ENCODE peak calls at places on chromosome 22, in nine cellular contexts. One of them, this sample, is unnamed. For H3K4me1, the result is how much of the 10 kb centered on the place peaks cover.

GRCh38 chr22:20916916-20917810 is at the start of gene CRKL:
- DNase-seq in NT2/D1: peak
- DNase-seq in H9: peak
- DNase-seq in PC-3: peak
- DNase-seq in IMR-90: peak
- DNase-seq in endodermal cell: peak
- DNase-seq in mammary epithelial cell: peak
- DNase-seq in endothelial cell of umbilical vein: peak
- DNase-seq in mesenchymal stem cell: peak
- DNase-seq in this sample: peak

GRCh38 chr22:24101966-24102365 is 79.3 kb upstream of the SUSD2 start:
- DNase-seq in NT2/D1: no peak
- DNase-seq in H9: no peak
- DNase-seq in PC-3: no peak
- DNase-seq in IMR-90: no peak
- DNase-seq in endodermal cell: no peak
- DNase-seq in mammary epithelial cell: no peak
- DNase-seq in endothelial cell of umbilical vein: no peak
- DNase-seq in mesenchymal stem cell: no peak
- DNase-seq in this sample: no peak

GRCh38 chr22:30104501-30105156 is 24.4 kb downstream of the HORMAD2 start:
- DNase-seq in NT2/D1: no peak
- DNase-seq in H9: no peak
- DNase-seq in PC-3: peak
- DNase-seq in IMR-90: peak
- DNase-seq in endodermal cell: no peak
- DNase-seq in mammary epithelial cell: no peak
- DNase-seq in endothelial cell of umbilical vein: no peak
- DNase-seq in mesenchymal stem cell: no peak
- DNase-seq in this sample: no peak

GRCh38 chr22:30824711-30825110 is 130.0 kb downstream of the OSBP2 start:
- DNase-seq in NT2/D1: no peak
- DNase-seq in H9: no peak
- DNase-seq in PC-3: no peak
- DNase-seq in IMR-90: no peak
- DNase-seq in endodermal cell: no peak
- DNase-seq in mammary epithelial cell: no peak
- DNase-seq in endothelial cell of umbilical vein: no peak
- DNase-seq in mesenchymal stem cell: no peak
- DNase-seq in this sample: no peak

GRCh38 chr22:32796865-32797573 is 4.5 kb upstream of the TIMP3 start:
- DNase-seq in NT2/D1: peak
- DNase-seq in H9: peak
- DNase-seq in PC-3: peak
- DNase-seq in IMR-90: peak
- DNase-seq in endodermal cell: peak
- DNase-seq in mammary epithelial cell: peak
- DNase-seq in endothelial cell of umbilical vein: no peak
- DNase-seq in mesenchymal stem cell: peak
- DNase-seq in this sample: peak

GRCh38 chr22:23216331-23217170 is 36.2 kb downstream of the BCR start:
- DNase-seq in NT2/D1: no peak
- DNase-seq in H9: no peak
- DNase-seq in PC-3: no peak
- DNase-seq in IMR-90: no peak
- DNase-seq in endodermal cell: no peak
- DNase-seq in mammary epithelial cell: no peak
- DNase-seq in endothelial cell of umbilical vein: no peak
- DNase-seq in mesenchymal stem cell: no peak
- DNase-seq in this sample: no peak

GRCh38 chr22:27460596-27461347 is 340.8 kb downstream of the MN1 start:
- DNase-seq in NT2/D1: no peak
- DNase-seq in H9: no peak
- DNase-seq in PC-3: peak
- DNase-seq in IMR-90: peak
- DNase-seq in endodermal cell: no peak
- DNase-seq in mammary epithelial cell: no peak
- DNase-seq in endothelial cell of umbilical vein: no peak
- DNase-seq in mesenchymal stem cell: no peak
- DNase-seq in this sample: peak

GRCh38 chr22:26170795-26171194 is 1.5 kb downstream of the SEZ6L start:
- DNase-seq in NT2/D1: no peak
- DNase-seq in H9: peak
- DNase-seq in PC-3: no peak
- DNase-seq in IMR-90: no peak
- DNase-seq in endodermal cell: peak
- DNase-seq in mammary epithelial cell: no peak
- DNase-seq in endothelial cell of umbilical vein: no peak
- DNase-seq in mesenchymal stem cell: no peak
- DNase-seq in this sample: no peak

GRCh38 chr22:31626427-31627150 is 35.4 kb downstream of the PISD start:
- DNase-seq in NT2/D1: no peak
- DNase-seq in H9: peak
- DNase-seq in PC-3: no peak
- DNase-seq in IMR-90: no peak
- DNase-seq in endodermal cell: peak
- DNase-seq in mammary epithelial cell: no peak
- DNase-seq in endothelial cell of umbilical vein: no peak
- DNase-seq in mesenchymal stem cell: no peak
- DNase-seq in this sample: peak

GRCh38 chr22:23053912-23054530 is 16.3 kb upstream of the GNAZ start:
- DNase-seq in NT2/D1: no peak
- DNase-seq in H9: peak
- DNase-seq in PC-3: no peak
- DNase-seq in IMR-90: no peak
- DNase-seq in endodermal cell: peak
- DNase-seq in mammary epithelial cell: no peak
- DNase-seq in endothelial cell of umbilical vein: no peak
- DNase-seq in mesenchymal stem cell: no peak
- DNase-seq in this sample: no peak

GRCh38 chr22:32684148-32684821 is 117.2 kb upstream of the TIMP3 start:
- DNase-seq in NT2/D1: no peak
- DNase-seq in H9: no peak
- DNase-seq in PC-3: no peak
- DNase-seq in IMR-90: peak
- DNase-seq in endodermal cell: no peak
- DNase-seq in mammary epithelial cell: no peak
- DNase-seq in endothelial cell of umbilical vein: no peak
- DNase-seq in mesenchymal stem cell: no peak
- DNase-seq in this sample: no peak

GRCh38 chr22:30943368-30943767 is 25.2 kb downstream of the MORC2 start:
- DNase-seq in NT2/D1: no peak
- DNase-seq in H9: no peak
- DNase-seq in PC-3: no peak
- DNase-seq in IMR-90: no peak
- DNase-seq in endodermal cell: no peak
- DNase-seq in mammary epithelial cell: no peak
- DNase-seq in endothelial cell of umbilical vein: no peak
- DNase-seq in mesenchymal stem cell: no peak
- DNase-seq in this sample: no peak

GRCh38 chr22:37626556-37627075 is 12.9 kb upstream of the SH3BP1 start:
- DNase-seq in NT2/D1: no peak
- DNase-seq in H9: no peak
- DNase-seq in PC-3: no peak
- DNase-seq in IMR-90: no peak
- DNase-seq in endodermal cell: no peak
- DNase-seq in mammary epithelial cell: no peak
- DNase-seq in endothelial cell of umbilical vein: no peak
- DNase-seq in mesenchymal stem cell: no peak
- DNase-seq in this sample: no peak
- H3K4me1 ChIP-seq in NT2/D1: under half
- H3K4me1 ChIP-seq in H9: under half
- H3K4me1 ChIP-seq in PC-3: under half
- H3K4me1 ChIP-seq in IMR-90: under half
- H3K4me1 ChIP-seq in endodermal cell: under half
- H3K4me1 ChIP-seq in mammary epithelial cell: under half
- H3K4me1 ChIP-seq in endothelial cell of umbilical vein: under half
- H3K4me1 ChIP-seq in mesenchymal stem cell: under half
- H3K4me1 ChIP-seq in this sample: under half

GRCh38 chr22:49957826-49958461 is 2.6 kb upstream of the PIM3 start:
- DNase-seq in NT2/D1: no peak
- DNase-seq in H9: no peak
- DNase-seq in PC-3: no peak
- DNase-seq in IMR-90: no peak
- DNase-seq in endodermal cell: peak
- DNase-seq in mammary epithelial cell: no peak
- DNase-seq in endothelial cell of umbilical vein: no peak
- DNase-seq in mesenchymal stem cell: no peak
- DNase-seq in this sample: no peak

GRCh38 chr22:49960159-49960966 is at the start of gene PIM3:
- DNase-seq in NT2/D1: peak
- DNase-seq in H9: peak
- DNase-seq in PC-3: peak
- DNase-seq in IMR-90: peak
- DNase-seq in endodermal cell: peak
- DNase-seq in mammary epithelial cell: peak
- DNase-seq in endothelial cell of umbilical vein: peak
- DNase-seq in mesenchymal stem cell: peak
- DNase-seq in this sample: peak

GRCh38 chr22:49958462-49958921 is 2.1 kb upstream of the PIM3 start:
- DNase-seq in NT2/D1: no peak
- DNase-seq in H9: no peak
- DNase-seq in PC-3: no peak
- DNase-seq in IMR-90: no peak
- DNase-seq in endodermal cell: no peak
- DNase-seq in mammary epithelial cell: no peak
- DNase-seq in endothelial cell of umbilical vein: no peak
- DNase-seq in mesenchymal stem cell: no peak
- DNase-seq in this sample: no peak

GRCh38 chr22:49959782-49960158 is 802 bp upstream of the PIM3 start:
- DNase-seq in NT2/D1: no peak
- DNase-seq in H9: peak
- DNase-seq in PC-3: peak
- DNase-seq in IMR-90: no peak
- DNase-seq in endodermal cell: no peak
- DNase-seq in mammary epithelial cell: peak
- DNase-seq in endothelial cell of umbilical vein: no peak
- DNase-seq in mesenchymal stem cell: no peak
- DNase-seq in this sample: no peak

GRCh38 chr22:49958961-49959781 is 1.4 kb upstream of the PIM3 start:
- DNase-seq in NT2/D1: no peak
- DNase-seq in H9: no peak
- DNase-seq in PC-3: no peak
- DNase-seq in IMR-90: no peak
- DNase-seq in endodermal cell: peak
- DNase-seq in mammary epithelial cell: no peak
- DNase-seq in endothelial cell of umbilical vein: no peak
- DNase-seq in mesenchymal stem cell: no peak
- DNase-seq in this sample: no peak
- H3K9ac ChIP-seq in NT2/D1: peak
- H3K9ac ChIP-seq in H9: no peak
- H3K9ac ChIP-seq in PC-3: no peak
- H3K9ac ChIP-seq in IMR-90: peak
- H3K9ac ChIP-seq in endodermal cell: no peak
- H3K9ac ChIP-seq in mammary epithelial cell: no peak
- H3K9ac ChIP-seq in endothelial cell of umbilical vein: peak
- H3K9ac ChIP-seq in mesenchymal stem cell: peak
- H3K9ac ChIP-seq in this sample: peak

GRCh38 chr22:36087784-36088183 is 59.2 kb upstream of the RBFOX2 start:
- DNase-seq in NT2/D1: no peak
- DNase-seq in H9: no peak
- DNase-seq in PC-3: no peak
- DNase-seq in IMR-90: no peak
- DNase-seq in endodermal cell: no peak
- DNase-seq in mammary epithelial cell: no peak
- DNase-seq in endothelial cell of umbilical vein: no peak
- DNase-seq in mesenchymal stem cell: no peak
- DNase-seq in this sample: no peak
- H3K4me1 ChIP-seq in NT2/D1: under half
- H3K4me1 ChIP-seq in H9: under half
- H3K4me1 ChIP-seq in PC-3: under half
- H3K4me1 ChIP-seq in IMR-90: under half
- H3K4me1 ChIP-seq in endodermal cell: under half
- H3K4me1 ChIP-seq in mammary epithelial cell: under half
- H3K4me1 ChIP-seq in endothelial cell of umbilical vein: under half
- H3K4me1 ChIP-seq in mesenchymal stem cell: under half
- H3K4me1 ChIP-seq in this sample: under half

GRCh38 chr22:45504703-45505341 is 2.1 kb downstream of the FBLN1 start:
- DNase-seq in NT2/D1: no peak
- DNase-seq in H9: no peak
- DNase-seq in PC-3: no peak
- DNase-seq in IMR-90: peak
- DNase-seq in endodermal cell: peak
- DNase-seq in mammary epithelial cell: peak
- DNase-seq in endothelial cell of umbilical vein: peak
- DNase-seq in mesenchymal stem cell: peak
- DNase-seq in this sample: peak
- H3K9ac ChIP-seq in NT2/D1: peak
- H3K9ac ChIP-seq in H9: peak
- H3K9ac ChIP-seq in PC-3: no peak
- H3K9ac ChIP-seq in IMR-90: peak
- H3K9ac ChIP-seq in endodermal cell: peak
- H3K9ac ChIP-seq in mammary epithelial cell: peak
- H3K9ac ChIP-seq in endothelial cell of umbilical vein: no peak
- H3K9ac ChIP-seq in mesenchymal stem cell: peak
- H3K9ac ChIP-seq in this sample: peak

GRCh38 chr22:43298062-43298801 is 44.9 kb downstream of the SCUBE1 start:
- DNase-seq in NT2/D1: no peak
- DNase-seq in H9: no peak
- DNase-seq in PC-3: no peak
- DNase-seq in IMR-90: no peak
- DNase-seq in endodermal cell: no peak
- DNase-seq in mammary epithelial cell: no peak
- DNase-seq in endothelial cell of umbilical vein: no peak
- DNase-seq in mesenchymal stem cell: no peak
- DNase-seq in this sample: peak
- H3K4me1 ChIP-seq in NT2/D1: under half
- H3K4me1 ChIP-seq in H9: under half
- H3K4me1 ChIP-seq in PC-3: under half
- H3K4me1 ChIP-seq in IMR-90: under half
- H3K4me1 ChIP-seq in endodermal cell: under half
- H3K4me1 ChIP-seq in mammary epithelial cell: under half
- H3K4me1 ChIP-seq in endothelial cell of umbilical vein: under half
- H3K4me1 ChIP-seq in mesenchymal stem cell: under half
- H3K4me1 ChIP-seq in this sample: under half

GRCh38 chr22:17368727-17369552 is at the start of gene CECR2:
- DNase-seq in NT2/D1: peak
- DNase-seq in H9: peak
- DNase-seq in PC-3: no peak
- DNase-seq in IMR-90: no peak
- DNase-seq in endodermal cell: peak
- DNase-seq in mammary epithelial cell: no peak
- DNase-seq in endothelial cell of umbilical vein: no peak
- DNase-seq in mesenchymal stem cell: peak
- DNase-seq in this sample: peak

GRCh38 chr22:17369553-17370035 is 334 bp downstream of the CECR2 start:
- DNase-seq in NT2/D1: no peak
- DNase-seq in H9: peak
- DNase-seq in PC-3: no peak
- DNase-seq in IMR-90: no peak
- DNase-seq in endodermal cell: peak
- DNase-seq in mammary epithelial cell: no peak
- DNase-seq in endothelial cell of umbilical vein: no peak
- DNase-seq in mesenchymal stem cell: peak
- DNase-seq in this sample: peak

GRCh38 chr22:17370036-17370765 is 941 bp downstream of the CECR2 start:
- DNase-seq in NT2/D1: no peak
- DNase-seq in H9: no peak
- DNase-seq in PC-3: no peak
- DNase-seq in IMR-90: no peak
- DNase-seq in endodermal cell: peak
- DNase-seq in mammary epithelial cell: no peak
- DNase-seq in endothelial cell of umbilical vein: no peak
- DNase-seq in mesenchymal stem cell: peak
- DNase-seq in this sample: no peak

GRCh38 chr22:17371446-17371845 is 2.2 kb downstream of the CECR2 start:
- DNase-seq in NT2/D1: no peak
- DNase-seq in H9: no peak
- DNase-seq in PC-3: no peak
- DNase-seq in IMR-90: no peak
- DNase-seq in endodermal cell: no peak
- DNase-seq in mammary epithelial cell: no peak
- DNase-seq in endothelial cell of umbilical vein: no peak
- DNase-seq in mesenchymal stem cell: no peak
- DNase-seq in this sample: no peak

GRCh38 chr22:17370766-17371181 is 1.5 kb downstream of the CECR2 start:
- DNase-seq in NT2/D1: no peak
- DNase-seq in H9: no peak
- DNase-seq in PC-3: no peak
- DNase-seq in IMR-90: no peak
- DNase-seq in endodermal cell: no peak
- DNase-seq in mammary epithelial cell: no peak
- DNase-seq in endothelial cell of umbilical vein: no peak
- DNase-seq in mesenchymal stem cell: no peak
- DNase-seq in this sample: no peak
- H3K9ac ChIP-seq in NT2/D1: peak
- H3K9ac ChIP-seq in H9: peak
- H3K9ac ChIP-seq in PC-3: no peak
- H3K9ac ChIP-seq in IMR-90: no peak
- H3K9ac ChIP-seq in endodermal cell: peak
- H3K9ac ChIP-seq in mammary epithelial cell: no peak
- H3K9ac ChIP-seq in endothelial cell of umbilical vein: no peak
- H3K9ac ChIP-seq in mesenchymal stem cell: no peak
- H3K9ac ChIP-seq in this sample: no peak